ENCODE peak calls at places on chromosomes 5 and 9, in four cellular contexts. Y is RWPE1, D is HepG2, S is neural crest cell. U is an unnamed sample.

GRCh38 chr5:159034083-159034824 is 65.5 kb downstream of the EBF1 start:
- DNase-seq in Y (no peak), D (no peak), S (peak), U (no peak)

GRCh38 chr5:1331861-1332405 is 13.0 kb downstream of the CLPTM1L start:
- DNase-seq in Y (no peak), D (no peak), S (no peak), U (no peak)

GRCh38 chr9:93620041-93620506 is 43.7 kb downstream of the PHF2 start:
- DNase-seq in Y (no peak), D (peak), S (no peak), U (no peak)

GRCh38 chr9:121222524-121223171 is 21.0 kb upstream of the RAB14 start:
- DNase-seq in Y (peak), D (peak), S (no peak), U (peak)

GRCh38 chr9:8899541-8899940 is 1100.0 kb upstream of the DMAC1 start:
- DNase-seq in Y (no peak), D (no peak), S (no peak), U (no peak)

GRCh38 chr5:177980776-177981175 is 15.3 kb downstream of the PROP1 start:
- DNase-seq in Y (peak), D (no peak), S (no peak), U (no peak)

GRCh38 chr9:13083973-13084528 is 195.4 kb downstream of the MPDZ start:
- DNase-seq in Y (peak), D (no peak), S (no peak), U (peak)

GRCh38 chr5:43602456-43602817 is 543 bp upstream of the NNT start:
- DNase-seq in Y (peak), D (peak), S (peak), U (peak)

GRCh38 chr5:141734501-141735231 is 52.6 kb upstream of the ARAP3 start:
- DNase-seq in Y (peak), D (no peak), S (peak), U (peak)

GRCh38 chr5:163079618-163080017 is 357.8 kb upstream of the CCNG1 start:
- DNase-seq in Y (no peak), D (no peak), S (no peak), U (no peak)

GRCh38 chr5:140273401-140273877 is 29.5 kb downstream of the PFDN1 start:
- DNase-seq in Y (no peak), D (no peak), S (no peak), U (no peak)

GRCh38 chr5:106780355-106780754 is 890.4 kb downstream of the EFNA5 start:
- DNase-seq in Y (no peak), D (no peak), S (no peak), U (no peak)

GRCh38 chr5:179120951-179121666 is 60.9 kb downstream of the ZNF354C start:
- DNase-seq in Y (no peak), D (no peak), S (no peak), U (no peak)

GRCh38 chr9:129026442-129027223 is 1.5 kb downstream of the SH3GLB2 start:
- DNase-seq in Y (peak), D (peak), S (no peak), U (peak)

GRCh38 chr5:57303985-57304384 is 130.1 kb downstream of the GPBP1 start:
- DNase-seq in Y (no peak), D (no peak), S (no peak), U (no peak)
- TF ChIP-seq CTCF in Y (no peak), D (peak), S (peak), U (no peak)

GRCh38 chr5:90877049-90877448 is 318.5 kb downstream of the ADGRV1 start:
- DNase-seq in Y (no peak), D (no peak), S (no peak), U (no peak)

GRCh38 chr5:90878549-90879196 is 320.1 kb downstream of the ADGRV1 start:
- DNase-seq in Y (peak), D (no peak), S (no peak), U (peak)

GRCh38 chr5:90876366-90876765 is 317.8 kb downstream of the ADGRV1 start:
- DNase-seq in Y (no peak), D (peak), S (no peak), U (no peak)

GRCh38 chr5:90875456-90875855 is 316.9 kb downstream of the ADGRV1 start:
- DNase-seq in Y (no peak), D (no peak), S (no peak), U (no peak)

DNA sequence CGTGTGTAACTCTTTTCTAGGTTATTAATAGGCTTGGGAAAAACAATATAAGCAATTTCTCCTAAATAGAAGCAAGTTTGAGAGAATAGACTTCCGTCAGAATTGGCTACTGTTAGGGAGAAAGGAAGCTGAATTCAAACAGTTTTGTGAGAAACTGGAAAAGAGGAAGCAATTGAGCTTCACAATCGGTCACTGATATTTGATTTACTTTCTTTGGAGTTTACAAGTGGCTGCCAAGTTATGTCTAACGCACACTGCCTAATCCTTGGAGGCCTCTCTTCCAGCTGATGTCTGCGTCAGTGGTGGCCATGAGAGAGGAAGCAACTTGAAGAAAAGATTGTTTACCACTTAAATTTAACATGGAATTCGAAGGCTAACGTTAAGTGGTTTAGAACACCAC is 319.5 kb downstream of the ADGRV1 start:
- DNase-seq in Y (no peak), D (no peak), S (no peak), U (no peak)
- TF ChIP-seq CTCF in Y (no peak), D (no peak), S (no peak), U (no peak)

DNA sequence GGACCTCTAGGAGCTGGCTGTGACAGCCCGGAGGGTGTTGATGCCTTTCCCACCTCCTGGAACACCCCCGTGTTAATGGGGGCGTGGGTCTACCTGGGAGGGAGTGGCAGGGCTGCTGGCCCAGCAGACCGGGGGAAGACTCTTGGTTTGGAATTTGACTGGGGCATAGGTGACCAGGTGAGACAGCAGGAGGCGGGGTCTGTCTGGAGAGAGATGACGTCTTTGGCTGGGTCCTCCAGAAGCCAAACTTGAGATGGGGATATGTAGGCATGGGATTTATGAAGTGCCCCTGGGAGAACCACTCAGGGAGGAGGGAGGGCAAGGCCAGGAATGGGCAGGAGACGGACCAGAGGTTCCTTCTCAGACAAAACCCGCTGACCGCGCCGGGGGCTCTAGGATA is 42.6 kb downstream of the NEK6 start:
- DNase-seq in Y (no peak), D (no peak), S (no peak), U (no peak)
- TF ChIP-seq CTCF in Y (no peak), D (no peak), S (no peak), U (no peak)

DNA sequence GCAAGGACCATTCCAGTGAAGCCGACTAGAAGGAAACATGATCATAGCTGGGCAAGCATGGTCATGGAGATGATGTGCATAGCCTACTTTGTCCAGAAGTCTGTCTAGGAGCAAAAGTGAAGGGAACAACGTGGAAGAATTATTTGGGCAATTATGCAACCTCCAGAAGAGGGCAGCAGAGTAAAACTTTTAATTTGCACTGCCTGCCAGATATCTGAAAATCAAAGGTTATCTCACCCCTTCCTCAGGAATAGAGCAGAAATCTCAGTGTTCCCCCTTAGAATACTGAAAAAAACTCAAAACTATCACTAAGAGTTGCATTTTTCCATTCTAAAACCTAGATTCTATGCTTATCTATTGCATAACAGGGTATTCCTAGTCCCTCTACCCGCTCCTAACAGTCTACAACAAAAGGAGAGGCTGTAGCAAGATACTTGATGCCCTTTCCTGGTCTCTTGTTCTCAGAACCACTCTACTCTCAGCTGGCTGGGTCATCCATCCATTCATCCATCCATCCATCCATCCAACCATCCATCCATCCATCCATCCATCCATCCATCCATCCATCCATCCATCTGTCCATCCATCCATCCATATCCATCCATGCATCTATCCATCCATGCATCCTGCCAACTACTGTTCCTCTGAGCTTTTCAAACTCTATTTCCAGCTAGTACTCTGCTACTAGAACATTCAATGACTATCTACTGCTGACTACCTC is 8.4 kb upstream of the SETD9 start:
- DNase-seq in Y (peak), D (peak), S (peak), U (peak)
- TF ChIP-seq CTCF in Y (peak), D (peak), S (peak), U (peak)

GRCh38 chr5:143023447-143024096 is 253.4 kb downstream of the ARHGAP26 start:
- DNase-seq in Y (no peak), D (no peak), S (no peak), U (peak)
- TF ChIP-seq CTCF in Y (no peak), D (peak), S (no peak), U (no peak)

GRCh38 chr5:7683753-7684152 is 167.2 kb downstream of the CFAP90 start:
- DNase-seq in Y (no peak), D (no peak), S (no peak), U (no peak)

GRCh38 chr5:7682379-7682778 is 168.6 kb downstream of the CFAP90 start:
- DNase-seq in Y (no peak), D (no peak), S (no peak), U (no peak)

GRCh38 chr5:7690557-7690956 is 160.4 kb downstream of the CFAP90 start:
- DNase-seq in Y (no peak), D (no peak), S (no peak), U (no peak)

GRCh38 chr5:7686794-7687193 is 164.1 kb downstream of the CFAP90 start:
- DNase-seq in Y (no peak), D (no peak), S (no peak), U (no peak)
- TF ChIP-seq CTCF in Y (no peak), D (no peak), S (no peak), U (no peak)

GRCh38 chr9:69412741-69413150 is 87.7 kb downstream of the ENTREP1 start:
- DNase-seq in Y (peak), D (peak), S (peak), U (peak)
- TF ChIP-seq CTCF in Y (peak), D (peak), S (peak), U (peak)

DNA sequence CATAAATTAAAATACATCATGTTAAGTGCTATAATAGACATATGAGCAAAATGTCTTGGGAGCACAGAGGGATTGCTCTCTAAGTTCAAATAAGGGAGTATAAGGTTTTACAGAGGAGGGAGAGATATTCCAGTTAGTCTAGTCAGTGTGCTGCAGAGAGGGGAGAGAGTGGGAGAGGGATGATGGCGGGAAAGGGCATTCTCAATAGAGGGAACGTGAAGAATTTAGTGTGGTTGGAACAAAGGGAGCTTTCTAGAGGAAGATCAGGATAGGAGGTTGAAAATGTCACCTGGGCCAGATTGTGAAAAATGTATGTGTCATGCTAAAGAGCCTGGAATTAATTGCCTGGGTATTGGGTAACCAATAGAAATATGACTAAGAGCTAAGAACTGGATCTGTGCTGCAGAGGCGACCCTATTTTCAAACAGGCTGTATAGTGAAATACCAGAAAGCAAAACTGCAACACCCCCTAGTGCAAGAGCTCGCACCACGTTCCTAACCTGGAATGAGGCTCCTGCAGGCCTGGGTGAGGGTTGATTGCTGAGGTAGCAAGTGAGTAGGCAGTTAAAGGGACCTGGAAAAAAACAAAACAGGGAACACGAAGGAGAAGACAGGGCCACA is 791.8 kb upstream of the C9orf72 start:
- DNase-seq in Y (peak), D (no peak), S (no peak), U (no peak)
- TF ChIP-seq CTCF in Y (no peak), D (no peak), S (no peak), U (no peak)

GRCh38 chr5:131525805-131526204 is 109.2 kb downstream of the RAPGEF6 start:
- DNase-seq in Y (no peak), D (no peak), S (no peak), U (no peak)

GRCh38 chr5:131528682-131529081 is 106.3 kb downstream of the RAPGEF6 start:
- DNase-seq in Y (no peak), D (no peak), S (no peak), U (no peak)

GRCh38 chr5:131521252-131521651 is 113.8 kb downstream of the RAPGEF6 start:
- DNase-seq in Y (peak), D (no peak), S (no peak), U (peak)

GRCh38 chr5:131524431-131524830 is 110.6 kb downstream of the RAPGEF6 start:
- DNase-seq in Y (no peak), D (no peak), S (no peak), U (no peak)

GRCh38 chr5:131523500-131524185 is 111.4 kb downstream of the RAPGEF6 start:
- DNase-seq in Y (no peak), D (no peak), S (no peak), U (no peak)
- TF ChIP-seq CTCF in Y (no peak), D (no peak), S (no peak), U (no peak)

U was measured in foreskin fibroblast.